ENCODE peak calls at places on chromosomes 2 and 18, in eight cellular contexts. U is MCF 10A, Y is HEK293T, X is HAP-1, Z is T-helper 17 cell, H is astrocyte of the cerebellum, I is fibroblast of lung, B is neural crest cell. A is an unnamed sample.

GRCh38 chr2:65386340-65386739 is 46.1 kb downstream of the SPRED2 start:
- DNase-seq in X (no peak), H (no peak), Y (no peak), U (peak), B (no peak), I (peak), Z (no peak), A (no peak)

GRCh38 chr2:6826081-6826913 is 39.4 kb downstream of the CMPK2 start:
- DNase-seq in H (no peak), I (peak), B (no peak), Z (no peak), Y (peak), X (peak), U (peak), A (no peak)

GRCh38 chr2:207782238-207783030 is 12.7 kb upstream of the FZD5 start:
- DNase-seq in I (no peak), Z (no peak), Y (no peak), X (no peak), B (no peak), U (no peak), H (no peak), A (no peak)

GRCh38 chr18:355678-356077 is 87.8 kb upstream of the THOC1 start:
- DNase-seq in B (no peak), I (no peak), U (no peak), Z (no peak), H (no peak), X (no peak), Y (no peak), A (no peak)

GRCh38 chr2:159219394-159219998 is 67.0 kb downstream of the WDSUB1 start:
- DNase-seq in H (no peak), U (no peak), X (no peak), B (no peak), I (no peak), Y (no peak), Z (no peak), A (no peak)

GRCh38 chr2:3254438-3254941 is 123.1 kb downstream of the EIPR1 start:
- DNase-seq in Z (no peak), B (no peak), Y (no peak), I (no peak), X (no peak), U (no peak), H (no peak), A (peak)

GRCh38 chr2:207558106-207558505 is 28.3 kb downstream of the CREB1 start:
- DNase-seq in H (no peak), X (no peak), Y (no peak), Z (no peak), B (no peak), U (peak), I (peak), A (no peak)

GRCh38 chr2:18117592-18117991 is 239.1 kb downstream of the KCNS3 start:
- DNase-seq in U (peak), H (no peak), Z (no peak), Y (peak), X (peak), B (peak), I (peak), A (no peak)

GRCh38 chr18:29753379-29753778 is 1289.2 kb downstream of the DSC3 start:
- DNase-seq in X (no peak), H (peak), I (no peak), U (no peak), Z (no peak), B (no peak), Y (no peak), A (no peak)

GRCh38 chr18:77107218-77107815 is 25.3 kb downstream of the MBP start:
- DNase-seq in X (no peak), H (no peak), I (peak), B (no peak), Z (no peak), U (no peak), Y (no peak), A (no peak)

GRCh38 chr2:232438951-232439757 is 16.8 kb upstream of the ALPI start:
- DNase-seq in Z (peak), U (peak), H (no peak), Y (no peak), X (peak), B (no peak), I (peak), A (no peak)

GRCh38 chr2:45000921-45001628 is 8.2 kb downstream of the SIX2 start:
- DNase-seq in H (no peak), Y (no peak), Z (no peak), B (no peak), I (no peak), U (no peak), X (no peak), A (no peak)

GRCh38 chr2:237590272-237591020 is at the start of gene RAB17:
- DNase-seq in B (no peak), Z (no peak), I (peak), X (no peak), U (peak), Y (no peak), H (peak), A (no peak)

GRCh38 chr2:113103958-113104627 is 23.3 kb upstream of the IL1RN start:
- DNase-seq in H (no peak), U (no peak), B (no peak), Z (no peak), X (no peak), Y (no peak), I (no peak), A (no peak)

GRCh38 chr2:121521359-121521758 is 9.3 kb upstream of the RNU4ATAC start:
- DNase-seq in U (no peak), X (no peak), B (no peak), Z (no peak), I (peak), H (peak), Y (no peak), A (no peak)

GRCh38 chr18:79211844-79212243 is 142.7 kb downstream of the ATP9B start:
- DNase-seq in X (no peak), I (no peak), Y (no peak), B (no peak), H (no peak), Z (no peak), U (peak), A (no peak)

GRCh38 chr18:36756262-36756661 is 72.5 kb downstream of the TPGS2 start:
- DNase-seq in X (no peak), Z (no peak), U (peak), B (no peak), H (no peak), I (no peak), Y (no peak), A (no peak)

GRCh38 chr2:218896501-218897393 is 16.1 kb downstream of the WNT10A start:
- DNase-seq in Z (peak), X (peak), I (no peak), H (no peak), U (peak), B (no peak), Y (no peak), A (peak)

GRCh38 chr2:75592028-75592427 is 31.3 kb upstream of the EVA1A start:
- DNase-seq in I (peak), U (peak), B (no peak), X (no peak), Z (no peak), Y (no peak), H (no peak), A (no peak)

GRCh38 chr2:23453936-23454460 is 69.0 kb downstream of the KLHL29 start:
- DNase-seq in I (no peak), H (no peak), Y (no peak), X (peak), U (no peak), Z (no peak), B (no peak), A (no peak)

GRCh38 chr18:58996131-58996632 is 131.5 kb downstream of the ZNF532 start:
- DNase-seq in I (peak), H (no peak), U (peak), Z (no peak), Y (no peak), B (no peak), X (peak), A (no peak)

GRCh38 chr2:70561893-70562292 is 8.3 kb upstream of the TGFA start:
- DNase-seq in X (no peak), U (no peak), Z (no peak), H (no peak), B (no peak), I (no peak), Y (no peak), A (no peak)

GRCh38 chr18:44149706-44150105 is 531.0 kb upstream of the SETBP1 start:
- DNase-seq in I (peak), Z (no peak), Y (no peak), U (peak), H (peak), B (no peak), X (no peak), A (no peak)

GRCh38 chr2:42298996-42299754 is 61.8 kb downstream of the COX7A2L start:
- DNase-seq in I (no peak), H (no peak), X (no peak), U (no peak), Z (no peak), B (no peak), Y (no peak), A (no peak)

GRCh38 chr2:109435866-109436634 is 177.7 kb downstream of the SEPTIN10 start:
- DNase-seq in X (no peak), U (no peak), B (no peak), Z (no peak), I (peak), H (no peak), Y (no peak), A (no peak)

A was measured in activated B cell treated with CpG ODN at 0.5 μM for 24 hours.